ENCODE peak calls at places on chromosomes 5 and 9, in four cellular contexts. Q is GM12892, F is H1, B is K562. Z is an unnamed sample.

GRCh38 chr5:138459311-138459710 is 6.0 kb upstream of the EGR1 start:
- DNase-seq in Q (peak), F (no peak), B (no peak), Z (no peak)

GRCh38 chr9:18824095-18824666 is 208.8 kb downstream of the SAXO1 start:
- DNase-seq in Q (no peak), F (no peak), B (no peak), Z (peak)

GRCh38 chr5:11903614-11904269 is 504 bp downstream of the CTNND2 start:
- DNase-seq in Q (peak), F (peak), B (no peak), Z (peak)

GRCh38 chr5:102651466-102651865 is 103.6 kb upstream of the PAM start:
- DNase-seq in Q (no peak), F (no peak), B (no peak), Z (no peak)

GRCh38 chr5:82291429-82291828 is 13.3 kb upstream of the RPS23 start:
- DNase-seq in Q (no peak), F (no peak), B (no peak), Z (no peak)

GRCh38 chr5:166436857-166437256 is 1854.6 kb upstream of the WWC1 start:
- DNase-seq in Q (no peak), F (no peak), B (no peak), Z (no peak)

GRCh38 chr5:67969631-67970030 is 245.9 kb upstream of the PIK3R1 start:
- DNase-seq in Q (no peak), F (no peak), B (no peak), Z (no peak)

GRCh38 chr9:129497837-129498450 is 123.0 kb downstream of the C9orf50 start:
- DNase-seq in Q (no peak), F (no peak), B (no peak), Z (no peak)

GRCh38 chr9:137556069-137556838 is 4.6 kb downstream of the MRPL41 start:
- DNase-seq in Q (no peak), F (no peak), B (no peak), Z (no peak)

GRCh38 chr9:125679597-125680189 is 27.3 kb downstream of the MAPKAP1 start:
- DNase-seq in Q (no peak), F (no peak), B (no peak), Z (no peak)

GRCh38 chr5:131381792-131382191 is 117.9 kb downstream of the CDC42SE2 start:
- DNase-seq in Q (no peak), F (no peak), B (no peak), Z (no peak)

GRCh38 chr5:160471761-160472160 is 50.1 kb downstream of the PTTG1 start:
- DNase-seq in Q (no peak), F (no peak), B (no peak), Z (no peak)

GRCh38 chr5:127355342-127355741 is 64.7 kb downstream of the MEGF10 start:
- DNase-seq in Q (no peak), F (no peak), B (no peak), Z (no peak)

GRCh38 chr5:37776826-37777225 is 63.0 kb downstream of the GDNF start:
- DNase-seq in Q (no peak), F (no peak), B (no peak), Z (no peak)

GRCh38 chr9:122383992-122384461 is 13.2 kb downstream of the PTGS1 start:
- DNase-seq in Q (no peak), F (no peak), B (no peak), Z (no peak)

GRCh38 chr9:116355153-116355827 is 201.7 kb downstream of the PAPPA start:
- DNase-seq in Q (no peak), F (no peak), B (no peak), Z (no peak)

GRCh38 chr5:143733635-143734341 is 78.2 kb upstream of the HMHB1 start:
- DNase-seq in Q (no peak), F (no peak), B (no peak), Z (no peak)

GRCh38 chr5:93348231-93348630 is 232.8 kb downstream of the NR2F1-AS1 start:
- DNase-seq in Q (no peak), F (no peak), B (no peak), Z (no peak)

GRCh38 chr5:157286761-157287211 is 20.9 kb downstream of the CYFIP2 start:
- DNase-seq in Q (no peak), F (no peak), B (no peak), Z (no peak)

GRCh38 chr5:96142786-96143434 is 181.3 kb upstream of the ELL2 start:
- DNase-seq in Q (no peak), F (no peak), B (no peak), Z (no peak)

GRCh38 chr9:29668732-29669131 is 2095.5 kb upstream of the C9orf72 start:
- DNase-seq in Q (no peak), F (no peak), B (no peak), Z (no peak)

GRCh38 chr9:89731262-89731980 is 126.6 kb downstream of the GADD45G start:
- DNase-seq in Q (no peak), F (no peak), B (no peak), Z (no peak)

GRCh38 chr5:174533127-174533453 is 191.3 kb upstream of the MSX2 start:
- DNase-seq in Q (no peak), F (no peak), B (no peak), Z (no peak)

GRCh38 chr9:90092512-90092911 is 487.7 kb downstream of the GADD45G start:
- DNase-seq in Q (no peak), F (no peak), B (no peak), Z (no peak)

GRCh38 chr5:154575869-154576806 is 98.1 kb upstream of the HAND1 start:
- DNase-seq in Q (peak), F (no peak), B (no peak), Z (peak)

GRCh38 chr5:153256-153655 is 38.0 kb upstream of the LRRC14B start:
- DNase-seq in Q (no peak), F (no peak), B (no peak), Z (no peak)

GRCh38 chr5:75513841-75514240 is 2.1 kb downstream of the POLK start:
- DNase-seq in Q (no peak), F (no peak), B (no peak), Z (no peak)
- TF ChIP-seq TAF1 in Q (no peak), F (no peak), B (no peak), Z (no peak)

GRCh38 chr9:124105266-124105665 is 93.7 kb downstream of the LHX2 start:
- DNase-seq in Q (no peak), F (no peak), B (no peak), Z (no peak)
- TF ChIP-seq TAF1 in Q (no peak), F (no peak), B (no peak), Z (no peak)

DNA sequence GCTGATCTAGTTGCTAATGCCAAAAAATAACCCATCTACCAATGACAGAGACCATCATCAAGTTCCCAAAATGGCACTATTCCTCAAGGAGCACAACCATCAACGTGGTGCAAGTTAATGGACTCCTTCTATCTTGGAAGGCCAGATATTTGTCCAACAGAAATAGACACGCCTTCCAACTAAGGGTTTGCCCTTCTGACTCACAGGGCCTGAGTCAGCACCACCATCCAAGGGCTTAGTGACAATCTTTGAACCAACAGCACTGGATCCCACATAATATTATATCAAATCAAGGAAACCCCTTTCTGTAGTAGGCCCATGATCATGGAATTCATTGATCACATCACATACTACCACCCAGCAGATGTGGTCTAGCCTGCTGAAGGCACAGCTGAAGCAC is 84.3 kb downstream of the MED27 start:
- DNase-seq in Q (no peak), F (no peak), B (no peak), Z (no peak)
- TF ChIP-seq TAF1 in Q (no peak), F (no peak), B (no peak), Z (no peak)

GRCh38 chr5:31114817-31115216 is 78.7 kb upstream of the CDH6 start:
- DNase-seq in Q (no peak), F (no peak), B (no peak), Z (no peak)
- TF ChIP-seq TAF1 in Q (no peak), F (no peak), B (no peak), Z (no peak)

GRCh38 chr9:14427419-14427818 is 113.5 kb upstream of the NFIB start:
- DNase-seq in Q (no peak), F (no peak), B (no peak), Z (no peak)

GRCh38 chr9:14424323-14424722 is 110.4 kb upstream of the NFIB start:
- DNase-seq in Q (no peak), F (no peak), B (no peak), Z (no peak)

GRCh38 chr9:14424983-14425382 is 111.0 kb upstream of the NFIB start:
- DNase-seq in Q (no peak), F (no peak), B (no peak), Z (no peak)

GRCh38 chr9:14433293-14433818 is 119.4 kb upstream of the NFIB start:
- DNase-seq in Q (no peak), F (no peak), B (no peak), Z (peak)

DNA sequence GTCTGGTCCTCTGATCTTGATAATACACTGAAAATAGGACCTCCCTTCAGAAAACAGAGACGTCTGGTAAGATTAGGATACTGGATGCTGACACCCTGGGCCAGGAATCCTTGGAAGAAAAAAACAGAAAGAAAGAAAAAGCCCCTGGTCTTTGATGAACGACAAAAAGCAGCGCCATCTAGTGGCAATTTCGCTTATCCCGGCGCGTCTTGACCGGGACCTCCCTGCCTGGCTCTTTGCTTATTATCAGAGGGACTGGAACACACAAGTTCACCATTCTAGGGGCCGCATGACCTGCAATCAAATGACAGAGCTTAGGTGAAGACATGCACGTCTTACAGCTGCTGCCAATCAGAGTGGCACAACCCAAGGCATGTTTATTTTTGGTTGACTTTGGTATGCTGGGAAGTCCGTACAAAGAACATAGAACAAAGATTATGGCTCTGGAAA is 114.9 kb upstream of the NFIB start:
- DNase-seq in Q (peak), F (peak), B (peak), Z (peak)
- TF ChIP-seq TAF1 in Q (no peak), F (no peak), B (no peak), Z (no peak)

DNA sequence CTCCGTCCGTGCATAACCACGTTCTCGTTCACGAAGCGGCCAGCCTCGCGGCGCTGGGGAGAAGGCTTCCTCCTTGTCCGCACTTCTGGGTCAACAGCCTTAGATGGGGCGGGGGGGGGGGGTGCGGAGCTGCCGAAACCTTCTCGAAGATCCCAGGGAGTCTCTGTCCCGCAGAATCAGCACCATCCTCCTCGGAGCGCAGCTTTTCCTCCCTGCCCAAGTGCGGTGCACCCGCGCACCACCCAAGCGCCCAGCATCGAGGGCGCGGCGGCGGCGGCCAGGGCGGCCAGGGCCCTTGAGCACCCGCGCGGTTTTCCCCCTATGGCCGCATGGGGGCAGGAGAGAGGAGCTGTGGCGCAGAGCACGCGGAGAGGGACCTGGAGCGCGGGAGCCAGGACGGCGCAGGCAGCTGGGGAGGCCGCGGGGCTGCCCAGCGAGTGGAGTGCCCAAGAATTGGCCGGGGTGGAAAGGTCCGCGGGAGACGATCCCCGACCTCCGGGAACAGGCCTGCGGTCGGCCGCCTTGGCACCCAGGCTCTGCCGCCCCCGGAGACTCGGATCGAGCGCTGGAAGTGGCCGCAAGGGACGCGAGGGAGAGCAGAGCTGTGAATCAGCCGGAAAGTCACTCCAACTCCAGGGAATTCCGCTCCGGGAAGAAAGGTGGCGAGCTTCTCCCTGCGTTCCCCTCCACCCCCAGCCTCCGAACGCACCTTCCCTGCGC is 43.1 kb downstream of the TMEM174 start:
- DNase-seq in Q (peak), F (peak), B (peak), Z (peak)
- TF ChIP-seq TAF1 in Q (no peak), F (peak), B (no peak), Z (no peak)